ENCODE peak calls at places on chromosomes 16 and 17, in five cellular contexts. W, T, N, G and B are unnamed samples.

GRCh38 chr17:11921296-11921695 is 76.0 kb downstream of the ZNF18 start:
- DNase-seq in W (no peak), T (no peak), N (no peak), G (no peak), B (no peak)

GRCh38 chr16:68524069-68524820 is 14.8 kb upstream of the ZFP90 start:
- DNase-seq in W (no peak), T (no peak), N (no peak), G (no peak), B (no peak)

GRCh38 chr17:69423450-69423849 is 9.0 kb downstream of the MAP2K6 start:
- DNase-seq in W (no peak), T (no peak), N (no peak), G (no peak), B (no peak)

GRCh38 chr16:10808218-10808617 is 10.4 kb downstream of the TVP23A start:
- DNase-seq in W (no peak), T (no peak), N (no peak), G (no peak), B (no peak)

GRCh38 chr17:12512712-12513355 is 152.9 kb upstream of the MYOCD start:
- DNase-seq in W (no peak), T (no peak), N (no peak), G (no peak), B (no peak)

GRCh38 chr17:39706921-39707337 is 7.1 kb downstream of the ERBB2 start:
- DNase-seq in W (no peak), T (no peak), N (no peak), G (no peak), B (no peak)

GRCh38 chr17:42846594-42847280 is 2.4 kb downstream of the AOC2 start:
- DNase-seq in W (no peak), T (no peak), N (peak; percentile 33), G (peak; percentile 82), B (no peak)

GRCh38 chr17:30323895-30324319 is 9.9 kb downstream of the TMIGD1 start:
- DNase-seq in W (no peak), T (no peak), N (no peak), G (no peak), B (peak; percentile 28)

GRCh38 chr17:40095944-40096791 is 4.2 kb downstream of the NR1D1 start:
- DNase-seq in W (no peak), T (peak; percentile 49), N (no peak), G (no peak), B (no peak)

GRCh38 chr17:18182190-18182977 is 1.2 kb upstream of the ALKBH5 start:
- DNase-seq in W (peak; percentile 38), T (peak; percentile 57), N (peak; percentile 37), G (no peak), B (peak; percentile 67)

GRCh38 chr16:74199066-74199841 is 97.4 kb upstream of the PSMD7 start:
- DNase-seq in W (no peak), T (no peak), N (no peak), G (no peak), B (no peak)

GRCh38 chr16:88747588-88748301 is 37.3 kb downstream of the PIEZO1 start:
- DNase-seq in W (no peak), T (no peak), N (no peak), G (no peak), B (no peak)

GRCh38 chr16:79082955-79083354 is 517.6 kb downstream of the MAF start:
- DNase-seq in W (no peak), T (no peak), N (no peak), G (no peak), B (no peak)

GRCh38 chr17:11996722-11997146 is 541 bp downstream of the ZNF18 start:
- DNase-seq in W (no peak), T (no peak), N (peak; percentile 49), G (peak; percentile 73), B (peak; percentile 50)

DNA sequence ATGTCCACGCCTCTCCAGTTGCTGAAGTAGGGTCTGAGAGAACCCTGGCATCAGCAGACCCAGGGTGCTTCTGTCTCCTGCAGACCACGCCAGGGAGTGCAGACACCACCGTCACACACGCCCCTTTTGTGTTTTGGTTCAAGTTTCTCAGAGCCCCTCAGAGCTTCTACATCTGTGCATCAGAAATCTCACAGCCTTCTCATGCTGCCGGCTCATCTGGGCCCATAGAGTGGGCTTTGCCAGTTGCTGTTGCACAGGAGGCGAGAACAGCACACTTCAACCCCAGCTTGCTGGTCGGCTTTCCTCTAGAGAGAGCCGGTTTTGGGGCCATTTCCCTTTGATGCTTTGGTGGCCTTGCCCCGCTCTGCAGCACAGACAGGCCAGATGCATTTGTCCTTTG is 60.9 kb downstream of the PDPK1 start:
- DNase-seq in W (no peak), T (no peak), N (no peak), G (no peak), B (peak; percentile 13)
- H3K36me3 ChIP-seq in W (peaks cover 32% of the 10 kb centered on the region), T (no peaks in the 10 kb centered on the region), N (no peaks in the 10 kb centered on the region), G (peaks cover 37% of the 10 kb centered on the region), B (no peaks in the 10 kb centered on the region)

GRCh38 chr17:62692721-62693431 is 65.4 kb downstream of the MRC2 start:
- DNase-seq in W (no peak), T (no peak), N (no peak), G (no peak), B (peak; percentile 36)
- TF ChIP-seq CTCF in W (peak; percentile 45), T (peak; percentile 10), N (no peak), G (peak; percentile 48), B (peak; percentile 23)

DNA sequence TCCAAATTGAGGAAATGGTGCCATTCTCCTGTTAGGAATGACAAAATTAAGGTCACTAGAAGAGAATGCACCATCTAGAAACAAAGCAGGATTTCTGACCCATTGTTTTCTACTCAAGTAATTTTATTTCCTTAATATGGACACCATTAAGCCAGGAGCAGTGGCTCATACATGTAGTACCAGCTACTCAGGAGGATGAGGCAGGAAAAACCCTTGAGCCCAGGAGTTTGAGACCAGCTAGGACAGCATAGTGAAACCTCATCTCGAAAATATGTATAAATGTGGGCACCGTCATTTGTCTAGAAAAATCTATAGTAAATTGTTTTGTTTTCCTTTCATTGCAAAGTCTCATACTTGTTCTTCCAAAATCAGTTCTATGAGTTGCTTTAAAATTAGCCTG is 9.1 kb upstream of the AP1G1 start:
- DNase-seq in W (no peak), T (no peak), N (no peak), G (no peak), B (no peak)
- H3K4me3 ChIP-seq in W (peak overlapping the region; percentile 10), T (no peak overlapping the region), N (no peak overlapping the region), G (peak overlapping the region; percentile 19), B (no peak overlapping the region)

DNA sequence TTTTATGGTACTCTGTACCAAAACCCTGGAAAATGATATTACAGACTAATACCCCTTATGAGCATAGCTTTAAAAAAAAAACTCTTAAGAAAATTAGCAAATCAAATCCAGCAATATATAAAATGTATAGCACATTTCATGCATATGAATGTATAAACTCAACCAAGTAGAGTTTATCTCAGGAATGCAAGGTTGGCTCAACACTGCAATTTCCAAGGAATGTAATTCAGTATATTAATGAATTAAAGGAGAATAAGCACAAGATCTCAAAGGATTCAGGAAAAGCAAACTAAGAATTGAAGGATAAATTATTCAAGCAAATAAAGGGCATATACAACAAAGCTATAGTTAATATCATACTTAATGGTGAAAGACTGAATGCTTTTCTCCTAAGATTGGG is 61.9 kb upstream of the RPL38 start:
- DNase-seq in W (no peak), T (no peak), N (no peak), G (no peak), B (no peak)
- H3K36me3 ChIP-seq in W (no peaks in the 10 kb centered on the region), T (no peaks in the 10 kb centered on the region), N (no peaks in the 10 kb centered on the region), G (no peaks in the 10 kb centered on the region), B (no peaks in the 10 kb centered on the region)

DNA sequence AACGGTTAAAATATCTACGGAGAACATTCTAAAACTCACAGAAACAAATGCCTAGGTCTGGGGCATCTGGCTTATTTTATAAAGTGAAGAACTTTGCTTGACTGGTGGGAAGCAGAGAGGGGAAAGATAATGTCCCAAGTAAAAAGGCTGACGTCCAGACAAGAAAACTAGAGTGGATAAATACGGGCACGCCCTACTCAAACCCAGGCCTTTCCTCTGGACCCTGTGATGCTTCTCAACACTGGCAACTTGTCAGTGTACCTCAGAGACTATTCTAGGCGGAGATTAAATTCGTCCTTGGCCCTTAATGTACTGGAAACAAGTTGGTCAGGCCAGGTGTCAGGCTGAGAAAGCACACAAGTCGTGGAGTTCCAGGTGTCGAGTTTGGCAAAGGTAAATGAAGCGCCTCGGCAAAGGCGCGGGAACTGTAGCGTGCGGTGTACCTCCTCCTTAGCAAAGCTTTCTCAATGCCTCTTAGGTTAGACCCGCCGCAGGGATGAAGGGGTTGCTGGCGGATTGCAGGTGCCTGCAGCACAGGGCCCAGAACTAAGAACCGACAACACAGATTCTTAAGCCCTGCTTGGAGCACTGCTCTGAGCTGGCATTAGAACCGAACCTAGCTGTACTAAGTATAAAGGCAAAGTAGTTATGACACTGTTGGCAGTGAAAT is 668 bp upstream of the UNK start:
- DNase-seq in W (no peak), T (peak; percentile 62), N (peak; percentile 34), G (no peak), B (peak; percentile 40)
- TF ChIP-seq CTCF in W (no peak), T (no peak), N (no peak), G (no peak), B (no peak)

GRCh38 chr17:44689492-44690217 is at the start of gene CCDC43:
- DNase-seq in W (peak; percentile 89), T (peak; percentile 90), N (peak; percentile 97), G (peak; percentile 88), B (peak; percentile 96)

GRCh38 chr17:44693609-44694008 is 4.0 kb upstream of the CCDC43 start:
- DNase-seq in W (no peak), T (no peak), N (no peak), G (no peak), B (no peak)

GRCh38 chr17:44688675-44689491 is 693 bp downstream of the CCDC43 start:
- DNase-seq in W (no peak), T (no peak), N (peak; percentile 29), G (no peak), B (peak; percentile 26)

GRCh38 chr17:44687752-44688151 is 1.8 kb downstream of the CCDC43 start:
- DNase-seq in W (no peak), T (no peak), N (no peak), G (no peak), B (no peak)

DNA sequence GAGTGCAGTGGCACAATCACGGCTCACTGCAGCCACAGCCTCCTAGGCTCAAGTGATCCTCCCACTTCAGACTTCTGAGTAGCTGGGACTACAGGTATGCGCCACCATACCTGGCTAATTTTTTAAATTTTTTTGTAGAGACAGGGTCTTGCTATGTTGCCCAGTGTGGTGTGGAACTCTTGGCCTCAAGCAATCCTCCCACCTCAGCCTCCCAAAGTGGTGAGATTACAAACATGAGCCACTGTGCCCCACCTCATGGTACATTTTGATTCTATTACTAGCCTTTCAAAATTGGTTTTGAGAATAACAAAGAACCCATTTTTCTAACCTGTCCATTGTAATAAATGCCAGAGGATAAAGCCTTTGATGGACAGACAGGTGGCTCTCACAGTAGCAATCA is 1.4 kb downstream of the CCDC43 start:
- DNase-seq in W (no peak), T (no peak), N (no peak), G (no peak), B (no peak)
- H3K4me3 ChIP-seq in W (peak overlapping the region; percentile 73), T (no peak overlapping the region), N (no peak overlapping the region), G (no peak overlapping the region), B (no peak overlapping the region)

GRCh38 chr17:47819475-47819874 is 2.1 kb downstream of the OSBPL7 start:
- DNase-seq in W (no peak), T (no peak), N (no peak), G (no peak), B (no peak)

GRCh38 chr17:47820023-47820789 is 1.4 kb downstream of the OSBPL7 start:
- DNase-seq in W (no peak), T (no peak), N (no peak), G (no peak), B (no peak)

GRCh38 chr17:47816111-47816735 is 5.4 kb downstream of the OSBPL7 start:
- DNase-seq in W (no peak), T (no peak), N (no peak), G (no peak), B (no peak)

GRCh38 chr17:47816947-47817346 is 4.6 kb downstream of the OSBPL7 start:
- DNase-seq in W (no peak), T (no peak), N (no peak), G (no peak), B (no peak)

GRCh38 chr17:47818002-47818695 is 3.4 kb downstream of the OSBPL7 start:
- DNase-seq in W (no peak), T (no peak), N (no peak), G (no peak), B (no peak)
- H3K36me3 ChIP-seq in W (peaks cover 21% of the 10 kb centered on the region), T (no peaks in the 10 kb centered on the region), N (no peaks in the 10 kb centered on the region), G (peaks cover 38% of the 10 kb centered on the region), B (no peaks in the 10 kb centered on the region)